ENCODE peak calls at places on chromosomes 7 and 10, in seven cellular contexts. G is Peyer's patch, X is tibial nerve, O is A549, Z is heart left ventricle, C is uterus, N is testis. J is an unnamed sample.

GRCh38 chr10:118173326-118173725 is 126.6 kb upstream of the RAB11FIP2 start:
- DNase-seq in G (no peak), X (no peak), N (no peak), Z (no peak), C (no peak), O (no peak), J (no peak)

GRCh38 chr7:831596-832291 is 532 bp upstream of the SUN1 start:
- DNase-seq in G (no peak), C (no peak), X (no peak), Z (no peak), N (no peak), O (peak; percentile 73), J (peak; percentile 70)

GRCh38 chr10:81838950-81839349 is 36.0 kb upstream of the NRG3 start:
- DNase-seq in O (no peak), G (no peak), N (peak; percentile 22), X (no peak), C (no peak), Z (no peak), J (no peak)

GRCh38 chr7:106177738-106178592 is 65.9 kb upstream of the SYPL1 start:
- DNase-seq in O (no peak), X (no peak), G (no peak), Z (peak; percentile 63), C (no peak), N (no peak), J (no peak)

GRCh38 chr7:147400926-147401325 is 1189.6 kb upstream of the C7orf33 start:
- DNase-seq in X (no peak), O (no peak), G (no peak), Z (no peak), N (no peak), C (no peak), J (no peak)

GRCh38 chr10:113520606-113521481 is 32.0 kb upstream of the HABP2 start:
- DNase-seq in C (peak; percentile 71), N (peak; percentile 87), X (peak; percentile 82), G (peak; percentile 18), Z (no peak), O (peak; percentile 73), J (peak; percentile 42)

GRCh38 chr10:34522542-34522941 is 292.6 kb downstream of the PARD3 start:
- DNase-seq in X (no peak), Z (no peak), G (no peak), C (no peak), O (peak; percentile 78), N (no peak), J (no peak)

GRCh38 chr10:120184547-120185337 is 272.3 kb upstream of the PLPP4 start:
- DNase-seq in X (no peak), O (no peak), Z (no peak), G (no peak), C (no peak), N (no peak), J (no peak)

GRCh38 chr7:101817031-101817929 is at the start of gene CUX1:
- DNase-seq in G (no peak), Z (peak; percentile 76), X (no peak), N (no peak), O (peak; percentile 60), C (peak; percentile 38), J (no peak)

GRCh38 chr7:7178081-7178480 is 4.3 kb upstream of the C1GALT1 start:
- DNase-seq in N (no peak), X (no peak), G (no peak), Z (no peak), O (no peak), C (no peak), J (no peak)

GRCh38 chr7:4787947-4788626 is 12.7 kb downstream of the AP5Z1 start:
- DNase-seq in X (no peak), Z (peak; percentile 51), C (no peak), G (no peak), N (no peak), O (no peak), J (no peak)

GRCh38 chr7:4788627-4789189 is 13.3 kb downstream of the AP5Z1 start:
- DNase-seq in C (no peak), G (no peak), N (no peak), O (no peak), X (no peak), Z (peak; percentile 58), J (no peak)

GRCh38 chr7:4790078-4790465 is 14.6 kb downstream of the AP5Z1 start:
- DNase-seq in Z (no peak), X (no peak), O (no peak), G (no peak), C (no peak), N (no peak), J (no peak)

GRCh38 chr7:4790516-4790991 is 15.1 kb downstream of the AP5Z1 start:
- DNase-seq in N (no peak), X (no peak), G (no peak), C (no peak), Z (peak; percentile 51), O (no peak), J (no peak)

GRCh38 chr7:4789194-4790077 is 14.0 kb downstream of the AP5Z1 start:
- DNase-seq in O (no peak), X (no peak), G (no peak), C (no peak), Z (peak; percentile 53), N (no peak), J (no peak)
- TF ChIP-seq POLR2A in O (no peak), X (no peak), G (no peak), C (no peak), Z (no peak), N (no peak), J (no peak)

GRCh38 chr7:140176271-140176701 is 497 bp downstream of the KDM7A start:
- DNase-seq in N (no peak), G (no peak), O (no peak), X (no peak), C (peak; percentile 36), Z (peak; percentile 67), J (no peak)

GRCh38 chr7:140175221-140176218 is 1.3 kb downstream of the KDM7A start:
- DNase-seq in C (peak; percentile 87), Z (peak; percentile 93), X (peak; percentile 94), O (peak; percentile 94), N (peak; percentile 95), G (peak; percentile 97), J (peak; percentile 61)

GRCh38 chr7:140174217-140174616 is 2.6 kb downstream of the KDM7A start:
- DNase-seq in Z (no peak), C (no peak), G (no peak), O (no peak), X (no peak), N (no peak), J (no peak)

GRCh38 chr7:140179339-140179738 is 2.6 kb upstream of the KDM7A start:
- DNase-seq in N (no peak), X (no peak), O (no peak), Z (no peak), G (no peak), C (no peak), J (no peak)

DNA sequence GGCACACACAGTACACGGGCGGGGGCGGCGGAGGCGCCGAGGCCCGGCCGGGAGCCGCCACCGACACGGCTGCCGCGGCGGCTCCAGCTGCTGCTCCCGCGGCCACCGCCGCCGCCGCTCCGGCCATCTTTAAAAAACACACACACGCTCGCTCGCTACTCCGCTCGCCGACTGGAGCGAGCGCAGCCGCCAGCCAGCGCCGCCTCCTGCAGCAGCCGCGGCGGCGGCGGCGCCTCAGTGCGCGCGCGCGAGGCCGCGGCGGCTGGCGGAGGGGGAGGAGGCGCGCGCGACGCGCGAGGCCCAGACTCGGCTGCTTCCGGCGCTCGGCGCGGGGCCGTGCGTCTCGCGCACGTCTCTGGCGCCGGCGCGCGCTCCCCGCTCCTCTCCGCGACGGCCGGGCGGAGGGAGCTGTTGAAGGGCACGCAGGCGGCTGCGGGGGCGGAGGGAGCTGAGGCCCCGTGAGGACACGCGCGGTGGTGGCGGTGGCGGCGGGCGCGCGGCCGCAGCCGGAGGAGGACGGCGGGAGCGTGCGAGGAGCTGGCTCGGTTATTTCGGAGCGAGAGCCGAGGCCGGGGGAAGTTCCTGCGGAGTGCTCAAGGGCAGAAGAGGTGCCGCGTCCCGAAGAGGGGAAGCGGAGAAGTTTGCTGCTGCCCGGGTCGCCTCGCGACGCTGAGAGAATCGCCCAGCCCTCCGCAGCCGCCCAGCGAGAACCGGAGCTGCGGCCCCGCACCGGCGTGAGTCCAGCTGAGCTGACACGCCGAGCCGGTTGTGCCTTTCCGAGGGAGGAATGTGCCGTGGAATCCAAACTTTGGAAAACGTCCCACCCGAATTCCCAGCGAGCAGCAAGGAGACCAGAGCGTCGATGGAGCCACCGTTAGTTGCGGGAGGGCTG is at the start of gene KDM7A:
- DNase-seq in G (peak; percentile 89), N (peak; percentile 95), Z (peak; percentile 96), O (peak; percentile 89), X (peak; percentile 74), C (peak; percentile 88), J (peak; percentile 84)
- TF ChIP-seq POLR2A in G (peak; percentile 87), N (no peak), Z (peak; percentile 72), O (peak; percentile 65), X (peak; percentile 84), C (peak; percentile 89), J (peak; percentile 53)

GRCh38 chr10:46030091-46030937 is at the start of gene NCOA4:
- DNase-seq in N (peak; percentile 99), X (peak; percentile 97), C (peak; percentile 96), O (peak; percentile 98), Z (peak; percentile 99), G (peak; percentile 96), J (peak; percentile 92)
- TF ChIP-seq POLR2A in N (no peak), X (peak; percentile 65), C (peak; percentile 56), O (peak; percentile 80), Z (peak; percentile 82), G (peak; percentile 92), J (peak; percentile 90)

GRCh38 chr10:3782099-3782455 is 2.9 kb downstream of the KLF6 start:
- DNase-seq in X (no peak), G (peak; percentile 57), Z (no peak), C (peak; percentile 46), N (peak; percentile 39), O (no peak), J (no peak)

GRCh38 chr10:3781458-3782098 is 3.4 kb downstream of the KLF6 start:
- DNase-seq in C (peak; percentile 55), N (peak; percentile 32), G (peak; percentile 79), X (no peak), Z (peak; percentile 84), O (no peak), J (no peak)

GRCh38 chr10:3783721-3784432 is 1.1 kb downstream of the KLF6 start:
- DNase-seq in X (peak; percentile 76), Z (peak; percentile 84), C (peak; percentile 69), N (peak; percentile 75), O (peak; percentile 84), G (no peak), J (no peak)

GRCh38 chr10:3783313-3783689 is 1.7 kb downstream of the KLF6 start:
- DNase-seq in C (peak; percentile 69), X (peak; percentile 53), Z (peak; percentile 80), O (peak; percentile 48), G (peak; percentile 70), N (peak; percentile 58), J (no peak)

DNA sequence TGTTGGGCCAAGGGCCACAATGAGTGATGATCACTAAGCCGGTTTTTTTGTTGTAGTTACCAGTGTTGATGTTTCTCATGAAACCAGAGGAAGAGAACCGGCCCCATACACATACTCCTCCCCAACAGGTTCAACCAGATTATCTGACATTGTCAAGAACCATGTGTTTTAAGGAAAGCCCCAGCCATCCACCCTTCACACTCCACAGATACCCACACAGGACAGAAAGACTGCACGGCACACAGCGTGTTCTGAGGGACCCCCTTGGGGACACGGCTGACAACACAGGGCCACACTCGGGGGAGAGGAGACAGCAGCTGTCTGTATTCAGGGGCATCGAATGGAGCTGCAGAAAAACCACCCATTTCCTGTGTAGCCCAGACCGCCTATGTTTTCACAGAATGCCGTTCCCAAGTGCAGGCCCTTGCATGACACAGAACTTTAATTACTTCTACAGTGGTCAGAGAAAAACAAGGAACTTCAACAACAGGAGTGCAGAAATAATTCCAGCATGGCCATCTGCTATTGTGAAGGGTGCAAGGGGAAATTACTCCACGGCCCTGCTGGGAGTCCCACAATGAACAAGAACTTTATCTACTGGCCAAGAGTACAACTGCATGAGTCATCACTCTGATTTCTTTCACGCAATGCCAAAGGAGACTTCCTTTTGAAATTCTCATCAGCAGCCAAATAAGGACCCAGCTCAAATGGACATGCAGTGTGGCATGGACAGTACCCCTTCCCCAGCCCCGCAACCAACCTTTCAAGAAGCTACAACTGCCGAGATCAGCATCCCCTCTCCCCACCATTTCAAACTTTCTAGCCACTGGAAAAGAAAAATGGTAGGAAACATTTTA is 2.3 kb downstream of the KLF6 start:
- DNase-seq in G (peak; percentile 64), N (peak; percentile 75), Z (peak; percentile 69), O (peak; percentile 82), C (peak; percentile 61), X (peak; percentile 78), J (no peak)
- TF ChIP-seq POLR2A in G (peak; percentile 83), N (no peak), Z (peak; percentile 85), O (no peak), C (peak; percentile 61), X (peak; percentile 72), J (peak; percentile 28)

J was measured in H54.